ENCODE peak calls at places on chromosomes 6 and 20, in nine cellular contexts. Q, F, X, M, I, R, Y, W and U are unnamed samples.

GRCh38 chr6:165552248-165552736 is 110.7 kb downstream of the PDE10A start:
- DNase-seq in I (no peak), Y (no peak), M (no peak), Q (peak; percentile 18), R (no peak), F (no peak), X (no peak), W (no peak), U (no peak)

GRCh38 chr6:28896505-28897392 is 27.0 kb downstream of the TRIM27 start:
- DNase-seq in Q (peak; percentile 65), X (peak; percentile 55), R (peak; percentile 60), F (no peak), Y (peak; percentile 62), M (peak; percentile 76), I (peak; percentile 53), W (peak; percentile 61), U (peak; percentile 55)

GRCh38 chr20:35269055-35269781 is 8.7 kb downstream of the MMP24OS start:
- DNase-seq in W (peak; percentile 68), I (peak; percentile 45), X (peak; percentile 52), Y (peak; percentile 69), F (peak; percentile 80), R (peak; percentile 58), M (no peak), Q (peak; percentile 63), U (no peak)

GRCh38 chr6:4665489-4666417 is 110.5 kb upstream of the CDYL start:
- DNase-seq in X (no peak), Q (peak; percentile 78), R (no peak), Y (no peak), I (no peak), W (no peak), F (no peak), M (no peak), U (no peak)

GRCh38 chr6:135118142-135118730 is 62.9 kb upstream of the MYB start:
- DNase-seq in Y (no peak), M (no peak), X (no peak), R (no peak), Q (no peak), I (no peak), F (no peak), W (no peak), U (no peak)

GRCh38 chr6:145551164-145551563 is 184.2 kb downstream of the EPM2A start:
- DNase-seq in Y (no peak), R (no peak), F (no peak), X (no peak), Q (no peak), W (no peak), I (peak; percentile 4), M (no peak), U (no peak)

GRCh38 chr6:28985396-28986164 is 19.5 kb downstream of the ZNF311 start:
- DNase-seq in I (peak; percentile 98), Q (peak; percentile 99), W (peak; percentile 85), Y (peak; percentile 85), F (peak; percentile 92), M (peak; percentile 81), R (peak; percentile 77), X (peak; percentile 89), U (no peak)

GRCh38 chr6:108707328-108707976 is 140.8 kb upstream of the ARMC2 start:
- DNase-seq in Y (no peak), I (no peak), F (no peak), X (no peak), Q (no peak), M (no peak), W (no peak), R (peak; percentile 33), U (no peak)

GRCh38 chr20:37880726-37881591 is 22.0 kb upstream of the VSTM2L start:
- DNase-seq in F (no peak), I (no peak), X (peak; percentile 86), M (peak; percentile 89), W (no peak), Y (peak; percentile 82), R (no peak), Q (peak; percentile 75), U (no peak)

GRCh38 chr6:165183496-165184140 is 125.8 kb downstream of the C6orf118 start:
- DNase-seq in Q (no peak), I (no peak), M (no peak), X (no peak), R (no peak), W (no peak), Y (no peak), F (no peak), U (no peak)

GRCh38 chr20:44776977-44777376 is 31.3 kb downstream of the KCNK15 start:
- DNase-seq in Y (no peak), R (no peak), I (no peak), Q (peak; percentile 48), M (no peak), F (no peak), W (no peak), X (peak; percentile 25), U (peak; percentile 26)

GRCh38 chr6:42726026-42726425 is 3.6 kb upstream of the PRPH2 start:
- DNase-seq in W (no peak), F (no peak), M (no peak), I (no peak), Q (no peak), R (no peak), Y (no peak), X (no peak), U (no peak)

GRCh38 chr6:42727084-42727601 is 4.7 kb upstream of the PRPH2 start:
- DNase-seq in M (peak; percentile 75), F (no peak), Y (peak; percentile 65), I (no peak), W (peak; percentile 57), Q (no peak), X (peak; percentile 26), R (peak; percentile 39), U (no peak)

GRCh38 chr6:42724825-42725224 is 2.4 kb upstream of the PRPH2 start:
- DNase-seq in Y (no peak), I (no peak), X (no peak), M (no peak), R (no peak), F (no peak), Q (no peak), W (no peak), U (no peak)

GRCh38 chr6:42727627-42728026 is 5.2 kb upstream of the PRPH2 start:
- DNase-seq in Q (no peak), Y (no peak), X (no peak), F (no peak), R (no peak), I (no peak), W (no peak), M (no peak), U (no peak)

GRCh38 chr6:42726485-42727083 is 4.2 kb upstream of the PRPH2 start:
- DNase-seq in X (peak; percentile 84), R (peak; percentile 79), W (peak; percentile 80), F (no peak), Y (peak; percentile 69), I (peak; percentile 93), Q (peak; percentile 88), M (peak; percentile 75), U (peak; percentile 79)
- H3K4me3 ChIP-seq in X (peak overlapping the region; percentile 3), R (peak overlapping the region; percentile 28), W (peak overlapping the region; percentile 65), F (peak overlapping the region; percentile 55), Y (peak overlapping the region; percentile 56), I (peak overlapping the region; percentile 50), Q (peak overlapping the region; percentile 47), M (peak overlapping the region; percentile 64), U (peak overlapping the region; percentile 40)

GRCh38 chr6:8462694-8463093 is 27.3 kb upstream of the SLC35B3 start:
- DNase-seq in F (no peak), I (no peak), R (no peak), Q (no peak), W (no peak), M (no peak), Y (no peak), X (no peak), U (no peak)

DNA sequence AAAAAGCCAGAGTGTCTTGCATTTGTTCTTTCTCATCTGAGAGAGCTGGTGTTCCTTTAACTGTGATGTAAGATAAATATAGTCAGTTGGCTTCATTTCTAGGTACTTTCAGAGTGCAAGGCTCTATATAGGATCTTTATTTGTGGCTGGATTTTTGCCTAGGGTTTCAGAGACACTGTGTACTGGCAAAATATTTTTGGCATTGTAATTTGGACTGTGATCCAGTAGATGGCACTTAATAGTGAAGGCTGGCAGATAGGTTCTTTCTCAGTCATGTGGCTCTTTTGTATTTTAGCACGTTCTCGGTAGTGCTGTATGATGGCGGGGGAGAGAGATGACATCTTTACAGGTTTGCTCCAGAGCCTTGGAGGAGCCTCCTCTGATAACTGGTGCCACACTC is 26.8 kb upstream of the SLC35B3 start:
- DNase-seq in I (no peak), W (no peak), Y (no peak), F (no peak), Q (no peak), M (no peak), X (no peak), R (no peak), U (peak; percentile 12)
- H3K4me3 ChIP-seq in I (no peak overlapping the region), W (no peak overlapping the region), Y (no peak overlapping the region), F (no peak overlapping the region), Q (no peak overlapping the region), M (no peak overlapping the region), X (no peak overlapping the region), R (no peak overlapping the region), U (no peak overlapping the region)

DNA sequence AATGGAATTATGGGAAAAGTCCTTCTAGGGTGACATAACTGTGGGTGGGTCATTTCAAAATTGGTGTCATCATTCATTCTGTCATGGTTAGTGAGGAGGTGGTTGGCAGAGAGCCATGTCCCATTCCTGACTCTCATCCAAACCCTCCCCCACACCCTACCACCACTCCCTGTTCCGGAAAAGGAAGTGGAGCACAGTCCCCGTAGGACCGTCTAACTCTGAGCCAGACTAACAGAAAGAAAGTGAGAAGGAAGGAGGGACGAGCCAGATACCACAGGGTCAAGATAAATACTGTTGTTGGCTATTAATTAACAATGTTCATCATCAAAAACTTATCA is 4.8 kb downstream of the TRIM10 start:
- DNase-seq in I (peak; percentile 21), F (no peak), W (no peak), M (no peak), X (peak; percentile 38), Q (peak; percentile 79), R (peak; percentile 36), Y (peak; percentile 72), U (no peak)
- H3K4me3 ChIP-seq in I (no peak overlapping the region), F (no peak overlapping the region), W (no peak overlapping the region), M (no peak overlapping the region), X (no peak overlapping the region), Q (no peak overlapping the region), R (no peak overlapping the region), Y (no peak overlapping the region), U (no peak overlapping the region)

GRCh38 chr6:34041385-34041784 is 104.5 kb downstream of the GRM4 start:
- DNase-seq in R (no peak), X (no peak), W (no peak), Y (no peak), I (no peak), Q (no peak), F (no peak), M (no peak), U (no peak)

GRCh38 chr6:34036357-34037069 is 109.4 kb downstream of the GRM4 start:
- DNase-seq in Q (no peak), X (no peak), I (no peak), M (no peak), W (no peak), F (no peak), R (no peak), Y (no peak), U (no peak)

GRCh38 chr6:34043371-34043770 is 102.5 kb downstream of the GRM4 start:
- DNase-seq in F (no peak), Q (no peak), Y (no peak), W (no peak), M (no peak), X (no peak), R (no peak), I (no peak), U (no peak)

GRCh38 chr6:34035704-34036356 is 110.1 kb downstream of the GRM4 start:
- DNase-seq in R (no peak), X (no peak), Y (no peak), I (no peak), M (no peak), W (no peak), F (no peak), Q (no peak), U (no peak)

GRCh38 chr6:34039943-34040342 is 105.9 kb downstream of the GRM4 start:
- DNase-seq in X (no peak), I (no peak), W (no peak), Y (no peak), Q (no peak), F (no peak), M (no peak), R (no peak), U (no peak)
- H3K4me3 ChIP-seq in X (no peak overlapping the region), I (no peak overlapping the region), W (no peak overlapping the region), Y (no peak overlapping the region), Q (no peak overlapping the region), F (no peak overlapping the region), M (no peak overlapping the region), R (no peak overlapping the region), U (no peak overlapping the region)